ENCODE peak calls at places on chromosome 1, in eight cellular contexts. K, H, B, Z, G, Q, P and C are unnamed samples.

GRCh38 chr1:151713044-151713443 is 3.6 kb downstream of the CELF3 start:
- DNase-seq in Z (no peak), K (no peak), H (no peak), B (no peak), P (no peak), G (no peak), Q (no peak), C (no peak)

GRCh38 chr1:9129391-9130041 is 614 bp upstream of the GPR157 start:
- DNase-seq in H (peak), G (no peak), Q (no peak), B (peak), Z (peak), P (peak), K (peak), C (peak)

GRCh38 chr1:154186177-154186576 is 5.7 kb downstream of the TPM3 start:
- DNase-seq in K (peak), P (peak), Z (peak), H (no peak), B (peak), Q (peak), G (no peak), C (no peak)

GRCh38 chr1:7363481-7363880 is 407.6 kb upstream of the VAMP3 start:
- DNase-seq in H (peak), G (no peak), Q (no peak), Z (no peak), K (no peak), B (no peak), P (no peak), C (no peak)

GRCh38 chr1:31855038-31855845 is 39.4 kb upstream of the SPOCD1 start:
- DNase-seq in Q (peak), K (peak), B (no peak), G (peak), H (no peak), P (no peak), Z (no peak), C (no peak)

GRCh38 chr1:14543191-14543849 is 55.2 kb upstream of the KAZN start:
- DNase-seq in B (no peak), Q (no peak), P (no peak), Z (no peak), G (no peak), K (no peak), H (no peak), C (no peak)

GRCh38 chr1:27138927-27139326 is 16.0 kb downstream of the SLC9A1 start:
- DNase-seq in K (no peak), Z (no peak), B (no peak), H (no peak), G (no peak), Q (no peak), P (no peak), C (no peak)

GRCh38 chr1:115336741-115337140 is 1.3 kb downstream of the NGF start:
- DNase-seq in K (no peak), Q (no peak), B (no peak), G (no peak), H (no peak), Z (no peak), P (no peak), C (no peak)

GRCh38 chr1:205344010-205344808 is 12.5 kb downstream of the KLHDC8A start:
- DNase-seq in H (no peak), B (peak), Z (no peak), Q (no peak), P (peak), K (no peak), G (no peak), C (no peak)

GRCh38 chr1:220776725-220777326 is 9.9 kb upstream of the MTARC1 start:
- DNase-seq in K (peak), G (peak), Q (peak), H (peak), B (peak), Z (peak), P (peak), C (peak)

DNA sequence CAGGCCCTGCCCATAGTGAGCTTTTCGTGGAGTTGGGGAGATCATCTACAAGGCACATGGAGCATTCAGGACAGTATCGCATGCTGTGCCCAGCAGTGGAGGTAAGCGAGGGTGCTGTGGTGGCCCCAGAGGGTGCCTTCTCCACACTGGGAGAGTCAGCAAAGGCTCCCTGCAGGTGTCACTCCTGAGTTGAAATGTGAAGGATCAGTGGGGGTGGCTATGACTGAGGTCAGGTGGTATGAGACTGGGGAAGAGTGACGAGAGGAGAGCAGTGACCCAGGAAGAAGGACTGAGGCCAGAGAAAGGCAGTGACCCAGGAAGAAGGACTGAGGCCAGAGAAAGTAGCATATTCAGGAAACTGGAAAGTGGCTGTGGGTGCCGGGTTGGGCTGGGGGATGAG is 53.0 kb downstream of the SPAG17 start:
- DNase-seq in G (no peak), B (no peak), P (no peak), Q (no peak), H (no peak), K (no peak), Z (no peak), C (no peak)
- TF ChIP-seq CTCF in G (no peak), B (no peak), P (no peak), Q (no peak), H (no peak), K (no peak), Z (no peak), C (no peak)

DNA sequence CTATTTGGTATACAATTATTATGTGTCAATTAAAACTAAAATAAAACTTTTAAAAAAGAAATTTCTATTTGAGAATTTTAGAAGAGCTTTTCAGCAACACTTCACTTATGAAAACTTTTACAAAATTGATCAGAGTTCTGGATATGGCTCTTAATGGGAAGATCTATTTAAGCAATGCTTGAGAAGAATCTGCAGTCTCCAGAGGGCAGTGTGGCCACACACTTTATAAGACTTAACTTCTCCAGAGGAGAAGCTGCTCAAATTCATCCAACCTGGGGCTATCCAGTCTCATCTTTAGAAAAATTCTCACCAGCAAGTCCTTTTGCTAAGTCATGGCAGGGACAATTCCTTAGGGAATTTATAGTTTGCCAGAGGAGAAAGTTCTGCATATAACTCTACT is 25.2 kb upstream of the AGO1 start:
- DNase-seq in K (peak), G (no peak), P (peak), Q (peak), H (no peak), B (no peak), Z (peak), C (peak)
- TF ChIP-seq CTCF in K (peak), G (peak), P (peak), Q (peak), H (peak), B (no peak), Z (peak), C (peak)

DNA sequence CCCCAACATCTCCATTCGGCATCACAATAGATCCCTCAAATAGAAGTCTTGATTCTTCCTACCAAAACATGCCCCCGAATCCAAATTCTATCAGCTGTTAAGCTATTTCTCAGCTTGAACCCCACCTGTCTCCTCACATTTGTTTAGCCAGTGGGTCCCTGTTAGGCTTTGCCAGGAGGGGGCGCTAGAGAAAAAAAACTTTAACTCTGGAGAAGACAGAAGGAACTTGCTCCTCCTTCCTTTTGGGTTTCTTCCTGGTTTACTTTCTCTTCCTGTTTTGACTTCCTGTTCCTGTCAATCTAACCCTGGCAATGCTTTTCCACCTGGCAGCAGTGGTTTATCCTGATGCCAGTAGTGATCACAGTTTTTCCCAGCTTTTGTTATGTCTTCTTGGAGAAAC is 95.6 kb upstream of the KCNK1 start:
- DNase-seq in K (no peak), B (no peak), G (peak), Q (no peak), Z (peak), H (no peak), P (peak), C (peak)
- TF ChIP-seq CTCF in K (peak), B (no peak), G (peak), Q (peak), Z (peak), H (peak), P (peak), C (peak)

GRCh38 chr1:167548059-167548932 is 5.3 kb downstream of the CREG1 start:
- DNase-seq in K (peak), G (no peak), Q (peak), B (no peak), Z (peak), H (no peak), P (no peak), C (peak)

GRCh38 chr1:167544447-167544846 is 9.1 kb downstream of the CREG1 start:
- DNase-seq in B (no peak), H (no peak), Z (no peak), Q (no peak), G (no peak), P (no peak), K (no peak), C (peak)

GRCh38 chr1:167543566-167543965 is 10.0 kb downstream of the CREG1 start:
- DNase-seq in G (no peak), Z (no peak), B (no peak), H (no peak), P (no peak), Q (no peak), K (no peak), C (no peak)

GRCh38 chr1:167546935-167547334 is 6.6 kb downstream of the CREG1 start:
- DNase-seq in Q (no peak), K (no peak), P (no peak), B (no peak), H (no peak), Z (no peak), G (no peak), C (no peak)

GRCh38 chr1:167545349-167545748 is 8.2 kb downstream of the CREG1 start:
- DNase-seq in Q (no peak), H (no peak), P (no peak), G (no peak), Z (no peak), K (no peak), B (no peak), C (no peak)
- TF ChIP-seq CTCF in Q (no peak), H (no peak), P (no peak), G (no peak), Z (no peak), K (no peak), B (no peak), C (no peak)

DNA sequence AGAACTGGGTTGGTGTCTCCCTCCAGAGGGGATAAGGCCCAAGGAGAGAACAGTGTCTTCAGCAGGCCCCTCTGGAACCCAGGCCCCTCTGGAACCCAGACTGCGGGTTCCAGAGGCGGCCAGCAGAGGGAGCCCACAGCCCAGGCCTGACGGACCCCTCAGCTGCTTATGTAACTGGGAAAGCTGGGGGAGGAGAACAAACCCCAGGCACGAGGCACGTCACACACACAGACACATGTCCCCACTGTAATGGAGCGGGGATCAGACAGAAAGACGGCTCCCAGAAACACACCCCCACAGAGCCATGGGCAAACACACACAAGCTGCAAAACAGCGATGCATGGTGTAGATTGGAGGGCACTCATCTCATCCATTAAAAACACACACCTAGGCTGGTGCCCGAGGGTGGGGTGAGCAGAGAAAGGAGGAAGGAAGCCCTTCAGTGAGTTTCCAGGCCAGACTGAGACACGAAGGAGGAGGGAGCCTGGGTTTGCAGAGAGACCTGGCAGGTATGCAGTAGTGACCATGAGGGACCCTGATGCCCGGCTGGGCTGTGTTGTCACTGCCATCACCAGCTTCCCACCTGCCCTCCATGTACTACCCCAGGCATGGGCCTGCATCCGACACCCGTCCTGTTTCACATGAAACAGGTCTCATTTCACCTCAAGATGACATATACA is 2.8 kb upstream of the IGSF8 start:
- DNase-seq in Q (peak), H (peak), Z (peak), G (peak), B (peak), K (peak), P (peak), C (peak)
- TF ChIP-seq CTCF in Q (peak), H (peak), Z (peak), G (peak), B (peak), K (peak), P (peak), C (peak)

GRCh38 chr1:110464340-110464739 is 13.4 kb downstream of the PROK1 start:
- DNase-seq in B (no peak), P (no peak), Z (no peak), K (peak), G (no peak), Q (peak), H (no peak), C (no peak)

GRCh38 chr1:110463695-110464094 is 12.7 kb downstream of the PROK1 start:
- DNase-seq in K (no peak), Q (peak), H (no peak), G (no peak), B (no peak), P (no peak), Z (no peak), C (no peak)

GRCh38 chr1:110465814-110466380 is 14.9 kb downstream of the PROK1 start:
- DNase-seq in B (no peak), G (no peak), H (no peak), Z (no peak), P (no peak), K (no peak), Q (no peak), C (no peak)

GRCh38 chr1:110466646-110467280 is 15.8 kb downstream of the PROK1 start:
- DNase-seq in B (no peak), H (no peak), Q (no peak), P (no peak), Z (no peak), K (no peak), G (no peak), C (no peak)

DNA sequence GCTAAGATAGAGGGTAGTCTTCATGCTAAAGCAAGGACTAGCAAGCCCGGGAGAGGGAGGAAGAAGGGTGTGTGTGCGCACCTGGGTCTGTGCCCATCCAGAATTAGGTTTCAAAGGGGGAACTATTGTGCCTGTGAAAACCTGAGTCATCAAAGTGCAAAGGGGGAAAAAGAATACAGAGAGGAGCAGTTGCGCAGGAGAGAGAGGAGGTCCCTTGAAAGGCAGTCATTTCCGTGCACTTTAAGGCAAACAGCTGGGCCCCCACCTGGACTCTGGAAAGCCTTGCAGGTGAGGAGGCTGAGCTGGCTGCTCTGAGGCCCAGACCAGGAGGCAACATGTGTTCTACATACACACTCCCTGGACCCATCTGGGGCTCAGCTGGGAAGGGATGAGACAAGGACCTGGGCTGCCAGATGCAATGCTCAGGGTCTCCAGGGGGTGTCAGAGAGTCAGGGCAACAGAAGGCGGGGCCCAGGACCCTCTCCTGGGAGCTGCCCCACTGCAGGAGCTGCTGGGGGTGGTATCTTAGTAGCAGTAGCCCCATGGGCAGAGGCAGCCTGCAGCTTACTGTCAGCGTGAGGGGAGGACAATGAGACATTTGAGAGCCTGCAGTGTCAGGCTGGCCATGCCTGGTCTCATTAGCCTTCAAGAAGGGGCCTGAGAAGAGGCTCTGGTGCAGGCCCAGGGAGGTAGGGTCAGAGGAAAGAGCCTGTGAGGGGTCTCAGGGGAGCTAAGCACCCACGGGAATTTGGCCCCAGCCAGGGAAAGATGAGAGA is 14.3 kb downstream of the PROK1 start:
- DNase-seq in G (no peak), B (no peak), P (no peak), Z (no peak), Q (no peak), H (no peak), K (no peak), C (no peak)
- TF ChIP-seq CTCF in G (no peak), B (no peak), P (no peak), Z (no peak), Q (no peak), H (no peak), K (no peak), C (no peak)

DNA sequence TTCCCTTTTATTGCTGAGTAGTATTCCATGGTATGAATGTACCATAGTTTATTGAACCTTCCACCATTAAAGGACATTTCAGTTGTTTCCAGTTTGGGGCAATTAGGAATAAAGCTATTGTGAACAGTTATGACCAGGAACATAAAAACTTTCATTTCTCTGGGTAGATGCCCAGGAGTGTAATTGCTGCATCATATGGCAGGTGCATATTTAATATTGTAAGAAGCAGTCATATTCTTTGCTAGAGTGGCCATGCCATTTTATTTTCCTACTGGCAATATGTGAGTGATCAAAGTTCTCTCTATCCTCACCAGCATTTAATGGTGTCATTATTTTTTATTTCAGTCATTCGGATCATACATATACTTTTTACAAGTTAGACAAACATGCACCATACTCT is 23.9 kb upstream of the H3-3A start:
- DNase-seq in B (no peak), K (no peak), G (no peak), P (no peak), Q (no peak), H (no peak), Z (no peak), C (no peak)
- TF ChIP-seq CTCF in B (no peak), K (no peak), G (no peak), P (no peak), Q (no peak), H (no peak), Z (no peak), C (no peak)

GRCh38 chr1:232630047-232630893 is at the start of gene SIPA1L2:
- DNase-seq in G (peak), P (peak), Z (peak), B (peak), H (peak), K (peak), Q (peak), C (peak)

GRCh38 chr1:232628335-232629214 is 1.4 kb downstream of the SIPA1L2 start:
- DNase-seq in P (peak), Q (peak), Z (peak), G (no peak), K (no peak), B (no peak), H (no peak), C (no peak)

GRCh38 chr1:232629250-232630046 is 485 bp downstream of the SIPA1L2 start:
- DNase-seq in K (no peak), B (no peak), Z (peak), H (peak), G (no peak), P (peak), Q (no peak), C (no peak)

GRCh38 chr1:232627645-232628334 is 2.1 kb downstream of the SIPA1L2 start:
- DNase-seq in Q (no peak), H (no peak), G (no peak), Z (peak), B (no peak), K (no peak), P (peak), C (no peak)

DNA sequence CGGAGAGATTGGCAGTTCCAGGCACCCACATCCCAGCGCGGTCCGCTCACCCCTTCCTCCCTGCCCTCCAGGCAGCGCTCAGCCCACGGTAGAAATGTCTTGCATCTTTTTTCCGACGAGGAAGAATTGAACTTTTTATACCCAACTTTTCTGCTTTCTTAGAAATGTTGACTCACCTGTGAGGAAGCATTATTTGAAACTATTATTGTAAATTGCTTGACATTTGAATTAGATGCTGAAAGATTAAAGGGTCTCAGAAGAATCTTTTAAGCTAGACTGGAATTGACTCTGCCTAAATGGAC is 912 bp upstream of the SIPA1L2 start:
- DNase-seq in Q (no peak), B (no peak), K (no peak), H (no peak), P (no peak), Z (no peak), G (no peak), C (no peak)
- TF ChIP-seq CTCF in Q (no peak), B (no peak), K (no peak), H (no peak), P (no peak), Z (no peak), G (no peak), C (no peak)